ENCODE peak calls at places on chromosomes 4 and X, in seven cellular contexts. C is aorta; X is left ventricle myocardium inferior; P is left lung; W is naive thymus-derived CD4-positive, alpha-beta T cell; O is heart right ventricle; B is MM.1S. T is an unnamed sample. For H3K36me3, the result is how much of the 10 kb centered on the place peaks cover.

GRCh38 chr4:89410687-89411086 is 103.1 kb upstream of the GPRIN3 start:
- DNase-seq in O (no peak), C (no peak), P (no peak), B (no peak), X (no peak), W (no peak), T (no peak)

GRCh38 chr4:128241425-128241913 is 46.1 kb downstream of the PGRMC2 start:
- DNase-seq in O (no peak), B (no peak), X (no peak), P (no peak), C (no peak), W (no peak), T (no peak)

GRCh38 chr4:53576676-53577372 is 14.5 kb downstream of the LNX1 start:
- DNase-seq in W (no peak), C (no peak), O (no peak), X (no peak), B (no peak), P (no peak), T (no peak)

GRCh38 chrX:12419591-12419990 is 281.3 kb downstream of the FRMPD4 start:
- DNase-seq in W (no peak), B (no peak), X (no peak), O (no peak), P (no peak), C (no peak), T (no peak)

GRCh38 chr4:108937066-108937465 is 174.2 kb upstream of the ETNPPL start:
- DNase-seq in C (no peak), W (no peak), B (no peak), P (no peak), O (no peak), X (no peak), T (no peak)

GRCh38 chrX:65534450-65535292 is at the start of gene LAS1L:
- DNase-seq in P (peak), O (peak), X (peak), W (peak), C (peak), B (peak), T (peak)

GRCh38 chr4:180333156-180333555 is 1910.0 kb upstream of the TENM3 start:
- DNase-seq in X (no peak), W (no peak), P (no peak), B (no peak), C (no peak), O (no peak), T (no peak)

GRCh38 chrX:47091149-47091775 is 13.0 kb downstream of the RGN start:
- DNase-seq in P (no peak), W (no peak), O (no peak), X (no peak), C (no peak), B (peak), T (no peak)

GRCh38 chr4:69875576-69875975 is 15.6 kb upstream of the SULT1E1 start:
- DNase-seq in W (no peak), X (no peak), C (no peak), B (no peak), P (no peak), O (no peak), T (no peak)

GRCh38 chr4:8391972-8392371 is 48.6 kb downstream of the ACOX3 start:
- DNase-seq in P (no peak), C (no peak), O (peak), X (peak), W (no peak), B (no peak), T (peak)

GRCh38 chr4:80128941-80129340 is 55.9 kb upstream of the ANTXR2 start:
- DNase-seq in P (no peak), O (no peak), B (no peak), W (no peak), C (no peak), X (no peak), T (no peak)

GRCh38 chr4:156575430-156576073 is 396.0 kb downstream of the PDGFC start:
- DNase-seq in P (no peak), X (no peak), O (no peak), W (no peak), C (peak), B (no peak), T (no peak)

GRCh38 chr4:85092536-85092935 is 126.0 kb upstream of the WDFY3 start:
- DNase-seq in W (no peak), B (no peak), C (no peak), O (no peak), X (no peak), P (no peak), T (no peak)

GRCh38 chr4:48178931-48179330 is 44.9 kb upstream of the TXK start:
- DNase-seq in B (peak), C (no peak), O (no peak), P (no peak), X (no peak), W (no peak), T (no peak)

GRCh38 chr4:99076292-99076976 is 12.2 kb downstream of the ADH5 start:
- DNase-seq in X (no peak), C (no peak), W (no peak), O (no peak), P (no peak), B (no peak), T (no peak)
- H3K36me3 ChIP-seq in X (half or more), C (under half), W (under half), O (under half), P (under half), B (under half), T (under half)

GRCh38 chr4:103137446-103137827 is 37.8 kb upstream of the BDH2 start:
- DNase-seq in C (no peak), P (no peak), X (no peak), W (no peak), B (no peak), O (no peak), T (no peak)
- H3K36me3 ChIP-seq in C (under half), P (under half), X (under half), W (under half), B (under half), O (under half), T (under half)

DNA sequence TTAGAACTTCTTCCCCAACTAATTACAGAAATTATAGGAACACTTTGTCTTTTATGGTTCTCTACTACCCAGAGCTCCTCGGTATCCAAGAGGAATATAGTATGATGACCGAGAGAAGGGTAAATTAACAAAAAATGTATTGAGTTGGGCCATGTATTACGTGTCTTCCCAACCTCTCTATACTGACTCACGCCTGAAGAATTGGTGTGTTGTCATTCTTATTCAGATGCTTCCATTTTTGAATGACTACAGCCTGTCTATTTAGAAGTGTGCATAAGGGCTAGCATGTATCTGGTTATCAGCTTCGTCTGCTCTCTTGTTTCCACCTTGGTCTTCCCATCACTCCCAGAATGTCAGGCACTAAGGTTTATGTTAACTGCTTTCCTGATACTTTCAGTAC is 24.5 kb upstream of the SCD5 start:
- DNase-seq in O (no peak), W (no peak), P (no peak), C (no peak), X (no peak), B (no peak), T (no peak)
- H3K36me3 ChIP-seq in O (half or more), W (under half), P (under half), C (under half), X (half or more), B (under half), T (half or more)

DNA sequence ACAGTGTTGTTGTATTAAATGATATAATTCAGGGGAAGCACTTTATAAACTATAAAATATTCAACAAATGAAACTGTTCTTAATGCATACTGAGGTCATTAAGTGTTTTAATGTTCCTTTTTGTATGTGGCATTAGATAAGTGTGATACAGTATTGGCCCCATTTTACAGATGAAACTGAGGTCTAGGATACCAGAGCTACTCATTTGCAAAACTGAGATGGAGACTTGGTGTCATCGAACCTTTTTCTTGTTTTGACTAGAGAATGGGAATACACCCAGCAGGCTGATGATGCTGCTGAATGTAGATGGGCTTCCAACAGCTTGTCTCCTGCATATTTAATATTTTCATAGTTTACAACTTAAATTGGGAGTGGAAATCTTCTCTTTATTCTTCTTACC is 34.6 kb downstream of the TAF1 start:
- DNase-seq in W (no peak), X (no peak), C (no peak), P (no peak), B (no peak), O (no peak), T (no peak)
- H3K36me3 ChIP-seq in W (under half), X (half or more), C (under half), P (under half), B (under half), O (under half), T (under half)

GRCh38 chr4:47010347-47011188 is 17.2 kb upstream of the GABRA4 start:
- DNase-seq in B (peak), W (no peak), P (no peak), C (no peak), O (no peak), X (no peak), T (no peak)

GRCh38 chr4:47017081-47017480 is 14.3 kb upstream of the GABRB1 start:
- DNase-seq in B (no peak), W (no peak), O (no peak), X (no peak), P (no peak), C (no peak), T (no peak)

GRCh38 chr4:47017494-47017893 is 13.9 kb upstream of the GABRB1 start:
- DNase-seq in C (no peak), X (no peak), P (no peak), B (no peak), W (no peak), O (no peak), T (no peak)

GRCh38 chr4:47011189-47011518 is 17.8 kb upstream of the GABRA4 start:
- DNase-seq in O (no peak), P (no peak), B (no peak), C (no peak), W (peak), X (no peak), T (no peak)

DNA sequence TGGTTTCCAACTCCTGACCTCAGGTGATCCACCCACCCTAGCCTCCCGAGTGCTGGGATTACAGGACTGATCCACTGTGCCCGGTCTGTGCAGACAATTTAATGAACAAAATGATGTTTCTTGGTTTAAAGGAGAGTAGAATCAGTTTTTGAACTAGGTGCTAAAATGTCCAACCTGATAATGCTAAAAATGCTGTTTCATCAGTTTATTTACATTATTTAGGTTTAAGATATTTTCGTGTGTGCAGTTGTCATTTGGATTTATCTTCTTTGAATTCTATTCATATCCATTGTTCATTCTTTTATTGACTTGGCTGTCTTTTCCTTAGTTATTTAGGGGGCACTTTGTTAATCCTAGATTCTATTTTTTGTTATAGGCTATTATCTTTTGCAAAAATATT is 18.0 kb upstream of the GABRB1 start:
- DNase-seq in X (no peak), P (no peak), B (no peak), W (no peak), O (no peak), C (no peak), T (no peak)
- H3K36me3 ChIP-seq in X (under half), P (under half), B (under half), W (under half), O (under half), C (under half), T (under half)

GRCh38 chr4:40897557-40898203 is 147.9 kb downstream of the NSUN7 start:
- DNase-seq in B (peak), C (peak), X (peak), W (peak), P (peak), O (peak), T (peak)
- H3K36me3 ChIP-seq in B (under half), C (under half), X (under half), W (under half), P (under half), O (under half), T (under half)

DNA sequence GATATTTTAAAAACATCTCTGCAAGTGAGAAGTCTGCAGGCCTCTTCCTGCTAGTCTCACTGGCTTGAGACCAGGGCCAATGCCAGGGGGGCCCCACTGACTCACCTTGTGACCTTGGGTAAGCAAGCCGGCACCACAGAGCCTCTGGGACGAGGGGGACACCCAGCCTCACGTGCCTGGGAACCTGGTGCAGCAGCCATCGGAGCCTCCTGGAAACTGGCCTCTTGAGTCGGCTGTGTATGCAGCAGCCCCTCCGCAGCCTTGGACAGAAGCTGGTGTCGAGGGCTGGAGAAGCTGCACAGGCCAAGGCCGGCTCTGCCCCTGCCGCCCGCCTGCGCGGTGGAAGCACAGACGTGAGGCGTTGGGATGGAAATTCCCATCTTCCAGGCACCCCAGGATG is 8.7 kb downstream of the TADA2B start:
- DNase-seq in B (no peak), X (no peak), O (no peak), W (no peak), C (peak), P (peak), T (no peak)
- H3K36me3 ChIP-seq in B (under half), X (under half), O (under half), W (under half), C (under half), P (under half), T (under half)